ENCODE peak calls at places on chromosomes 6 and 20, in seven cellular contexts. W is stomach; E is lower lobe of right lung; Y is small intestine; L is adrenal gland; X is effector memory CD4-positive, alpha-beta T cell; R is ovary. C is an unnamed sample.

GRCh38 chr6:133130863-133131262 is 110.3 kb upstream of the EYA4 start:
- DNase-seq in W (no peak), E (peak; percentile 51), Y (no peak), L (peak; percentile 80), X (no peak), R (no peak), C (peak; percentile 52)

GRCh38 chr6:43578748-43579147 is 2.8 kb downstream of the POLH start:
- DNase-seq in W (no peak), E (no peak), Y (no peak), L (no peak), X (no peak), R (no peak), C (peak; percentile 63)

GRCh38 chr20:53444386-53444785 is 149.3 kb downstream of the ZNF217 start:
- DNase-seq in W (no peak), E (no peak), Y (no peak), L (peak; percentile 62), X (no peak), R (peak; percentile 62), C (no peak)

GRCh38 chr6:170063431-170063830 is 227.4 kb downstream of the DLL1 start:
- DNase-seq in W (peak; percentile 21), E (peak; percentile 31), Y (no peak), L (peak; percentile 27), X (no peak), R (peak; percentile 13), C (no peak)

GRCh38 chr6:92495246-92495645 is 924.1 kb downstream of the EPHA7 start:
- DNase-seq in W (no peak), E (no peak), Y (no peak), L (no peak), X (no peak), R (no peak), C (no peak)

GRCh38 chr20:21395666-21396044 is 1.7 kb downstream of the NKX2-4 start:
- DNase-seq in W (no peak), E (no peak), Y (no peak), L (no peak), X (peak; percentile 21), R (no peak), C (no peak)

GRCh38 chr6:15901141-15902115 is 227.5 kb upstream of the MYLIP start:
- DNase-seq in W (no peak), E (no peak), Y (peak; percentile 78), L (no peak), X (no peak), R (no peak), C (no peak)

GRCh38 chr20:49821850-49822249 is 9.2 kb downstream of the SLC9A8 start:
- DNase-seq in W (no peak), E (no peak), Y (no peak), L (peak; percentile 54), X (no peak), R (no peak), C (peak; percentile 75)

GRCh38 chr6:13466304-13467215 is 20.8 kb downstream of the GFOD1 start:
- DNase-seq in W (no peak), E (no peak), Y (no peak), L (no peak), X (no peak), R (no peak), C (peak; percentile 29)

GRCh38 chr6:142946181-142946923 is 1.4 kb upstream of the HIVEP2 start:
- DNase-seq in W (peak; percentile 96), E (peak; percentile 95), Y (peak; percentile 98), L (peak; percentile 98), X (peak; percentile 93), R (peak; percentile 97), C (peak; percentile 99)

GRCh38 chr6:142713959-142714358 is 231.0 kb downstream of the HIVEP2 start:
- DNase-seq in W (no peak), E (no peak), Y (no peak), L (no peak), X (no peak), R (no peak), C (no peak)

GRCh38 chr6:157804448-157805327 is 18.4 kb upstream of the SNX9 start:
- DNase-seq in W (no peak), E (no peak), Y (no peak), L (no peak), X (no peak), R (no peak), C (peak; percentile 29)

GRCh38 chr20:37313546-37314091 is 24.2 kb downstream of the MANBAL start:
- DNase-seq in W (no peak), E (no peak), Y (no peak), L (peak; percentile 49), X (no peak), R (no peak), C (no peak)

GRCh38 chr6:113995632-113996031 is 24.7 kb upstream of the HDAC2 start:
- DNase-seq in W (no peak), E (peak; percentile 56), Y (peak; percentile 31), L (peak; percentile 67), X (no peak), R (no peak), C (peak; percentile 96)

GRCh38 chr6:44471271-44471981 is 83.9 kb downstream of the CDC5L start:
- DNase-seq in W (no peak), E (no peak), Y (no peak), L (peak; percentile 46), X (no peak), R (no peak), C (no peak)

GRCh38 chr20:6395695-6396094 is 272.9 kb upstream of the FERMT1 start:
- DNase-seq in W (no peak), E (no peak), Y (no peak), L (no peak), X (no peak), R (no peak), C (no peak)

GRCh38 chr6:33759887-33760629 is 13.4 kb upstream of the IP6K3 start:
- DNase-seq in W (no peak), E (no peak), Y (no peak), L (no peak), X (no peak), R (no peak), C (no peak)

DNA sequence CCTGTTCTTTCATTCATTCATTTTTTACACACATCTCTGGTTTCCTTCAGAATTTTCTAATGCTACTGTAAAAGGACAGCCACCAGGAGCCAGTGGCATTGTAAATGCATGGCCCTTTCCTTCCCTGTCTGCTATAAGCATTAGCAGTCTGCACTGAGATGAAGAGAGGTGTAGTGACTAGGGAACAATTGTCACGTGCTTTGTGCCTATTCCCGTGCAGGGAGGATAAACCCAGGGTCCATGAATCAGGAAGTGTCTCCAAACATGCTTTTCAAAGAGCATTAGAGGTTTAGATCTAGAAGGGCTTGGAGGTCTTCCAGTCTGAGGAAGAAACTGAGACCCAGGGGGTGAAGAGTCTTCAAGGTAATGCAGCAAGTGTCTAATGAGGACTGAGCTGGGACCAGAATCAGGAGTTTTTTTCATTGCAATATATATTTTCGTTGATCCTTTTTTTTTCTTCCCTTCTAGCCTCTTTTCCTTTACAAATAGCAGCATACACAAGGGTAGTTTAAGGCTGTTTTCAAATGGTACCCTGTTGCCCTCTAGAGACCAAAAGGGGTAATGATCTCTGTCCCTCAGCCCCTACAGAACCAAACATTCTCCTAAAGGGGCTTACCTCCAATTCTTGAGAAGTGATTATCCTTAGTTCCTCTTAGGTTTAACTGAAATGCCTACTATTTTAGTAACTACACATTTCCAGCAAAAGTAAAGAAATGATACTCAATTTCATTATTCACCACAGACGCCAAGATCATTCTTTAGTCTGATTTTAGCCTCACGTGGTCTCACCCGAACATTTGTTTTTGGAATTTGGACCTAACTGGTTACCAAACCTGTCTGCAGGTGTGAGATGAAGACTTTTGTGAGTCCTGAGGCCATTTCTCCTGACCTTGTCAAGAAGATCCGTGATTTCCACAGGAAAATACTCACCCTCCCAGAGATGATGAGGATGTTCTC is 6.6 kb downstream of the TRIM15 start:
- DNase-seq in W (no peak), E (no peak), Y (peak; percentile 57), L (no peak), X (no peak), R (no peak), C (peak; percentile 68)
- H3K27me3 ChIP-seq in W (peaks cover 32% of the 10 kb centered on the region), E (peaks cover 25% of the 10 kb centered on the region), Y (peaks cover 6% of the 10 kb centered on the region), L (peaks cover 27% of the 10 kb centered on the region), X (peaks cover 19% of the 10 kb centered on the region), R (no peaks in the 10 kb centered on the region), C (peaks cover 78% of the 10 kb centered on the region)

GRCh38 chr6:82951389-82951788 is 114.3 kb downstream of the UBE3D start:
- DNase-seq in W (no peak), E (no peak), Y (no peak), L (no peak), X (no peak), R (no peak), C (no peak)
- H3K27me3 ChIP-seq in W (no peaks in the 10 kb centered on the region), E (no peaks in the 10 kb centered on the region), Y (no peaks in the 10 kb centered on the region), L (no peaks in the 10 kb centered on the region), X (no peaks in the 10 kb centered on the region), R (no peaks in the 10 kb centered on the region), C (no peaks in the 10 kb centered on the region)

GRCh38 chr20:56158489-56158888 is 90.0 kb upstream of the MC3R start:
- DNase-seq in W (no peak), E (no peak), Y (no peak), L (no peak), X (no peak), R (peak; percentile 43), C (no peak)

GRCh38 chr20:56160956-56161355 is 87.6 kb upstream of the MC3R start:
- DNase-seq in W (no peak), E (no peak), Y (no peak), L (no peak), X (no peak), R (no peak), C (no peak)

GRCh38 chr20:56166781-56167465 is 81.6 kb upstream of the MC3R start:
- DNase-seq in W (no peak), E (no peak), Y (no peak), L (no peak), X (no peak), R (no peak), C (no peak)

DNA sequence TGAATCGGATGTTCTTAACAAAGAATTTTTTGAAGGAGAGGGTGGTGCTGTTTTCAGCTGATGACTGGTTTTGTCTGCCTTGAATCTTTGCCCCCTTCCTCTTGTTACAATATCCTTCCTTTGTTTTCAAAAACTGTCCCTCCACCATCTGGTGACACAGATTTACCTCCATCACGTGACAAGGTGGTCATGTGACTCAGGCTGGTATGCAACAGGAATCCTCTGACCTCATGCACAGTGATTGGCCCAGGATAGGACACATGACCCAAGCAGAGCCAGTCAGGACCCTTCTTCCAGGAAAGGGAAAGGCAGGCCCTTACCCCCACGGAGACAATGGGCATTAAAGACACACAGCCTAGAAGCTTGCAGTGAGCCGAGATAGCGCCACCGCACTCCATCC is 84.7 kb upstream of the MC3R start:
- DNase-seq in W (no peak), E (no peak), Y (no peak), L (no peak), X (no peak), R (no peak), C (no peak)
- H3K27me3 ChIP-seq in W (no peaks in the 10 kb centered on the region), E (no peaks in the 10 kb centered on the region), Y (no peaks in the 10 kb centered on the region), L (no peaks in the 10 kb centered on the region), X (no peaks in the 10 kb centered on the region), R (no peaks in the 10 kb centered on the region), C (no peaks in the 10 kb centered on the region)

GRCh38 chr6:108169801-108170606 is 4.2 kb downstream of the NR2E1 start:
- DNase-seq in W (no peak), E (no peak), Y (peak; percentile 17), L (no peak), X (no peak), R (no peak), C (no peak)
- H3K27me3 ChIP-seq in W (peaks cover 90% of the 10 kb centered on the region), E (peaks cover 100% of the 10 kb centered on the region), Y (peaks cover 78% of the 10 kb centered on the region), L (peaks cover 95% of the 10 kb centered on the region), X (peaks cover 94% of the 10 kb centered on the region), R (peaks cover 3% of the 10 kb centered on the region), C (peaks cover 99% of the 10 kb centered on the region)